ENCODE peak calls at places on chromosomes 3 and 15, in five cellular contexts. R is esophagus muscularis mucosa, X is fibroblast of lung, E is cardiac fibroblast, U is foreskin fibroblast. F is an unnamed sample.

GRCh38 chr3:138114431-138114918 is 933 bp downstream of the DZIP1L start:
- DNase-seq in X (peak), E (peak), R (no peak), U (peak), F (no peak)

GRCh38 chr3:150371741-150372254 is 36.3 kb upstream of the TSC22D2 start:
- DNase-seq in X (peak), R (no peak), U (peak), E (peak), F (peak)

GRCh38 chr3:22231061-22231460 is 480.1 kb upstream of the ZNF385D start:
- DNase-seq in U (no peak), E (peak), X (peak), R (no peak), F (peak)

GRCh38 chr3:171711461-171711860 is 98.8 kb downstream of the PLD1 start:
- DNase-seq in R (no peak), E (no peak), X (peak), U (peak), F (no peak)

GRCh38 chr3:150372320-150373118 is 35.6 kb upstream of the TSC22D2 start:
- DNase-seq in X (peak), R (no peak), E (peak), U (no peak), F (no peak)

GRCh38 chr3:169026543-169027181 is 636.9 kb downstream of the MECOM start:
- DNase-seq in U (peak), X (peak), E (peak), R (no peak), F (peak)

GRCh38 chr15:55741592-55742497 is 1.1 kb downstream of the PRTG start:
- DNase-seq in R (peak), U (no peak), E (peak), X (no peak), F (no peak)

GRCh38 chr3:12984023-12984823 is 89.0 kb downstream of the IQSEC1 start:
- DNase-seq in X (peak), R (peak), U (peak), E (peak), F (no peak)

GRCh38 chr3:9630550-9631139 is 18.7 kb upstream of the MTMR14 start:
- DNase-seq in U (no peak), X (no peak), R (no peak), E (no peak), F (no peak)

GRCh38 chr15:96181873-96182301 is 148.6 kb upstream of the NR2F2 start:
- DNase-seq in X (peak), R (no peak), E (peak), U (peak), F (peak)

GRCh38 chr15:40182358-40183029 is 21.6 kb downstream of the BUB1B start:
- DNase-seq in X (no peak), U (no peak), E (no peak), R (no peak), F (no peak)

GRCh38 chr3:4988815-4989648 is 9.8 kb downstream of the BHLHE40 start:
- DNase-seq in E (peak), R (peak), X (peak), U (no peak), F (peak)

GRCh38 chr15:91891101-91891500 is 37.6 kb downstream of the SLCO3A1 start:
- DNase-seq in E (no peak), X (no peak), R (no peak), U (no peak), F (no peak)

GRCh38 chr15:65952425-65953053 is 83.2 kb downstream of the RAB11A start:
- DNase-seq in R (no peak), U (peak), E (peak), X (peak), F (no peak)

GRCh38 chr3:108527109-108527508 is 16.7 kb upstream of the MYH15 start:
- DNase-seq in R (no peak), X (no peak), E (no peak), U (no peak), F (peak)

GRCh38 chr3:10619989-10620832 is 114.8 kb upstream of the ATP2B2 start:
- DNase-seq in X (no peak), R (no peak), U (no peak), E (no peak), F (no peak)

GRCh38 chr3:101261506-101261905 is 58.9 kb downstream of the IMPG2 start:
- DNase-seq in R (no peak), X (peak), E (peak), U (peak), F (no peak)

GRCh38 chr3:112132975-112133448 is at the start of gene GCSAM:
- DNase-seq in X (no peak), U (no peak), R (no peak), E (peak), F (no peak)

GRCh38 chr15:56168394-56168793 is 75.3 kb downstream of the RFX7 start:
- DNase-seq in U (no peak), E (peak), R (no peak), X (peak), F (no peak)

GRCh38 chr3:7682822-7683229 is 818.8 kb upstream of the LMCD1 start:
- DNase-seq in X (peak), E (peak), U (peak), R (no peak), F (no peak)

GRCh38 chr15:51842852-51843737 is 13.6 kb downstream of the TMOD3 start:
- DNase-seq in E (peak), X (peak), U (peak), R (no peak), F (no peak)

GRCh38 chr3:14007006-14007405 is 117.7 kb downstream of the CHCHD4 start:
- DNase-seq in U (no peak), R (no peak), E (no peak), X (peak), F (no peak)

GRCh38 chr3:64342940-64343691 is 117.8 kb upstream of the PRICKLE2 start:
- DNase-seq in X (peak), U (peak), R (peak), E (peak), F (peak)

GRCh38 chr3:17670749-17671148 is 71.7 kb downstream of the TBC1D5 start:
- DNase-seq in E (no peak), X (no peak), R (no peak), U (no peak), F (no peak)

GRCh38 chr15:80861776-80862175 is 82.6 kb downstream of the CEMIP start:
- DNase-seq in U (no peak), X (peak), E (no peak), R (no peak), F (no peak)

GRCh38 chr3:171461087-171461917 is 1.1 kb upstream of the TNIK start:
- DNase-seq in E (peak), U (peak), X (peak), R (no peak), F (no peak)

GRCh38 chr15:78527325-78527724 is 12.9 kb upstream of the PSMA4 start:
- DNase-seq in R (no peak), U (no peak), E (no peak), X (no peak), F (no peak)

GRCh38 chr15:90780916-90781315 is 63.8 kb downstream of the BLM start:
- DNase-seq in U (no peak), R (no peak), E (no peak), X (no peak), F (no peak)

GRCh38 chr3:155448531-155448930 is 155.0 kb upstream of the STRIT1 start:
- DNase-seq in E (no peak), U (no peak), R (peak), X (no peak), F (no peak)

GRCh38 chr15:45539680-45540079 is 17.1 kb upstream of the SLC30A4 start:
- DNase-seq in R (no peak), X (no peak), E (no peak), U (no peak), F (no peak)

GRCh38 chr3:74465652-74466415 is 148.6 kb downstream of the CNTN3 start:
- DNase-seq in E (peak), X (peak), U (peak), R (no peak), F (no peak)

GRCh38 chr3:122577409-122578028 is at the start of gene PARP15:
- DNase-seq in X (peak), E (no peak), U (no peak), R (no peak), F (no peak)

GRCh38 chr3:194741916-194742315 is 56.2 kb downstream of the FAM43A start:
- DNase-seq in U (no peak), E (no peak), R (no peak), X (no peak), F (no peak)

GRCh38 chr3:136546718-136547117 is 205.5 kb downstream of the STAG1 start:
- DNase-seq in U (no peak), X (peak), R (no peak), E (peak), F (no peak)

GRCh38 chr3:106025151-106025722 is 156.4 kb upstream of the CBLB start:
- DNase-seq in E (peak), U (no peak), X (peak), R (no peak), F (no peak)

GRCh38 chr3:51934139-51934850 is 7.4 kb downstream of the RRP9 start:
- DNase-seq in X (no peak), U (no peak), R (no peak), E (no peak), F (no peak)

GRCh38 chr3:104878395-104878794 is 488.3 kb upstream of the ALCAM start:
- DNase-seq in X (peak), R (no peak), E (peak), U (no peak), F (no peak)

GRCh38 chr3:157152930-157153329 is 7.0 kb downstream of the CCNL1 start:
- DNase-seq in R (no peak), X (no peak), U (no peak), E (no peak), F (no peak)

GRCh38 chr3:1945698-1946097 is 153.0 kb upstream of the CNTN4 start:
- DNase-seq in X (no peak), R (no peak), U (no peak), E (no peak), F (no peak)

GRCh38 chr3:156601497-156601896 is 46.6 kb upstream of the SSR3 start:
- DNase-seq in U (no peak), R (no peak), E (no peak), X (no peak), F (no peak)

GRCh38 chr15:67054676-67055075 is 10.7 kb upstream of the SMAD3 start:
- DNase-seq in U (no peak), E (no peak), X (no peak), R (no peak), F (no peak)
- H3K4me3 ChIP-seq in U (no peak), E (no peak), X (no peak), R (no peak), F (no peak)

GRCh38 chr3:99627062-99627826 is 11.2 kb upstream of the COL8A1 start:
- DNase-seq in E (peak), U (peak), R (no peak), X (peak), F (no peak)
- TF ChIP-seq CTCF in E (peak), U (peak), R (no peak), X (peak), F (no peak)

GRCh38 chr15:34987623-34987981 is 485 bp downstream of the ZNF770 start:
- DNase-seq in X (no peak), R (no peak), E (no peak), U (no peak), F (no peak)

GRCh38 chr15:34987982-34988873 is at the start of gene ZNF770:
- DNase-seq in U (peak), R (peak), E (peak), X (peak), F (peak)

GRCh38 chr15:34987182-34987488 is 952 bp downstream of the ZNF770 start:
- DNase-seq in E (peak), U (no peak), R (no peak), X (no peak), F (no peak)

GRCh38 chr15:34986326-34987181 is 1.5 kb downstream of the ZNF770 start:
- DNase-seq in X (no peak), E (no peak), R (no peak), U (no peak), F (no peak)

GRCh38 chr15:34984884-34985630 is 3.0 kb downstream of the ZNF770 start:
- DNase-seq in E (peak), R (no peak), U (no peak), X (peak), F (no peak)
- H3K4me3 ChIP-seq in E (no peak), R (no peak), U (no peak), X (peak), F (no peak)

DNA sequence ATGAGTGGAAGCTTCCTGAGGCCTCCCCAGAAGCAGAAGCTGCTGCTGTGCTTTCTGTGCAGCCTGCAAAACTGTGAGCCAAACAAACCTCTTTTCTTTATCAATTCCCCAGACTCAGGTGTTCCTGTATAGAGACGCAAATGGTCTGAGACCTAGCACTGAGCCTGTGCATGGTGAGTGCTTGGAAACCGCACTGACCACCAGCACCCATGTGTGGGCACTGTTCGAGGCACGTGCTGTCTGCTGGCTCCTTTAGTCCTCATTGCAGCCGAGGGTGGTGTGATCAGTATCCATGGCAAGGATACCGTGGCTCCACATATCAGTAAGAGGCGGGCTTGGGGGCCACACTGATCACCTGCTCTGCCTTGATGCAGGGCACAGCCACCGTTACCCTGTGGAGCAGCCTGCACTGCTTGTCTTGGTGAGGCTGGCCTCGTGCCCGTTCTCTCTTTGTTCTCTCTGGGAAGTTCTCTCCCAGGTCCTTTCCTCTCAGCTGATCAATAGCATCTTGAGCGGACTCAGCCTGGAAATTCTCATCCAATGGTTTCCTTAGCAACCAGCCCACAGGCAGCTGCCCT is 101.0 kb downstream of the PLXNA1 start:
- DNase-seq in R (no peak), X (no peak), U (no peak), E (no peak), F (no peak)
- TF ChIP-seq CTCF in R (no peak), X (no peak), U (no peak), E (no peak), F (no peak)